ENCODE peak calls at places on chromosomes 2 and 18, in six cellular contexts. O is PC-3, X is fibroblast of lung, R is kidney, M is neuronal stem cell, F is IMR-90. E is an unnamed sample.

GRCh38 chr2:134433934-134434333 is 180.1 kb downstream of the MGAT5 start:
- DNase-seq in O (no peak), X (no peak), R (no peak), M (no peak), F (no peak), E (no peak)

GRCh38 chr2:186068154-186068826 is 329.7 kb downstream of the FSIP2 start:
- DNase-seq in O (no peak), X (no peak), R (no peak), M (no peak), F (no peak), E (peak)

GRCh38 chr18:58544616-58545337 is 84.1 kb downstream of the ALPK2 start:
- DNase-seq in O (no peak), X (no peak), R (no peak), M (no peak), F (no peak), E (no peak)

GRCh38 chr2:237213325-237214040 is 127.8 kb downstream of the COPS8 start:
- DNase-seq in O (peak), X (peak), R (peak), M (no peak), F (peak), E (peak)

GRCh38 chr18:70373062-70373519 is 84.2 kb downstream of the SOCS6 start:
- DNase-seq in O (peak), X (peak), R (no peak), M (no peak), F (peak), E (peak)

GRCh38 chr18:77223653-77224052 is 26.0 kb upstream of the GALR1 start:
- DNase-seq in O (peak), X (peak), R (no peak), M (no peak), F (peak), E (peak)

GRCh38 chr2:227871375-227871788 is at the start of gene DAW1:
- DNase-seq in O (no peak), X (peak), R (peak), M (peak), F (peak), E (peak)

GRCh38 chr2:199606193-199606780 is 148.5 kb upstream of the SATB2 start:
- DNase-seq in O (peak), X (no peak), R (no peak), M (no peak), F (no peak), E (peak)

GRCh38 chr2:127864877-127865276 is 6.9 kb upstream of the POLR2D start:
- DNase-seq in O (no peak), X (no peak), R (no peak), M (no peak), F (no peak), E (peak)

GRCh38 chr2:161651547-161651946 is 27.3 kb downstream of the SLC4A10 start:
- DNase-seq in O (no peak), X (no peak), R (peak), M (no peak), F (no peak), E (no peak)

GRCh38 chr2:207012461-207012860 is 73.1 kb downstream of the CPO start:
- DNase-seq in O (peak), X (peak), R (no peak), M (no peak), F (no peak), E (no peak)

GRCh38 chr2:207046642-207047213 is 107.4 kb downstream of the CPO start:
- DNase-seq in O (peak), X (peak), R (no peak), M (no peak), F (no peak), E (no peak)

GRCh38 chr2:222024934-222025890 is 273.6 kb downstream of the PAX3 start:
- DNase-seq in O (peak), X (peak), R (no peak), M (peak), F (peak), E (peak)

GRCh38 chr2:98809878-98810587 is 79.1 kb upstream of the MGAT4A start:
- DNase-seq in O (no peak), X (no peak), R (no peak), M (no peak), F (no peak), E (no peak)

GRCh38 chr2:159612255-159612901 is 4.0 kb downstream of the BAZ2B start:
- DNase-seq in O (no peak), X (peak), R (no peak), M (peak), F (peak), E (peak)

GRCh38 chr2:173959358-173959884 is 5.8 kb downstream of the SP3 start:
- DNase-seq in O (no peak), X (no peak), R (no peak), M (no peak), F (no peak), E (no peak)

GRCh38 chr2:26640331-26640745 is 828 bp downstream of the CIB4 start:
- DNase-seq in O (peak), X (peak), R (peak), M (no peak), F (peak), E (peak)

GRCh38 chr2:150630587-150631235 is 143.2 kb upstream of the RND3 start:
- DNase-seq in O (no peak), X (no peak), R (no peak), M (no peak), F (peak), E (peak)

GRCh38 chr2:20619624-20620024 is 31.3 kb downstream of the HS1BP3 start:
- DNase-seq in O (no peak), X (no peak), R (peak), M (no peak), F (no peak), E (no peak)

GRCh38 chr2:144519934-144520717 is at the start of gene ZEB2:
- DNase-seq in O (peak), X (peak), R (peak), M (peak), F (peak), E (peak)

GRCh38 chr2:189254268-189254883 is 74.8 kb upstream of the COL5A2 start:
- DNase-seq in O (peak), X (peak), R (no peak), M (no peak), F (peak), E (peak)

GRCh38 chr2:240112914-240113690 is 23.0 kb downstream of the COPS9 start:
- DNase-seq in O (no peak), X (no peak), R (peak), M (no peak), F (no peak), E (no peak)

GRCh38 chr2:28477087-28477486 is 18.8 kb upstream of the PLB1 start:
- DNase-seq in O (no peak), X (no peak), R (no peak), M (no peak), F (no peak), E (no peak)

GRCh38 chr2:165793779-165794519 is at the start of gene GALNT3:
- DNase-seq in O (peak), X (no peak), R (peak), M (peak), F (no peak), E (peak)

GRCh38 chr2:38080346-38080745 is 4.4 kb upstream of the CYP1B1 start:
- DNase-seq in O (no peak), X (no peak), R (no peak), M (no peak), F (no peak), E (no peak)

GRCh38 chr2:67952066-67952465 is 110.7 kb downstream of the C1D start:
- DNase-seq in O (no peak), X (no peak), R (no peak), M (no peak), F (no peak), E (no peak)

GRCh38 chr2:99624682-99625081 is 134.9 kb upstream of the REV1 start:
- DNase-seq in O (no peak), X (no peak), R (no peak), M (no peak), F (no peak), E (no peak)

DNA sequence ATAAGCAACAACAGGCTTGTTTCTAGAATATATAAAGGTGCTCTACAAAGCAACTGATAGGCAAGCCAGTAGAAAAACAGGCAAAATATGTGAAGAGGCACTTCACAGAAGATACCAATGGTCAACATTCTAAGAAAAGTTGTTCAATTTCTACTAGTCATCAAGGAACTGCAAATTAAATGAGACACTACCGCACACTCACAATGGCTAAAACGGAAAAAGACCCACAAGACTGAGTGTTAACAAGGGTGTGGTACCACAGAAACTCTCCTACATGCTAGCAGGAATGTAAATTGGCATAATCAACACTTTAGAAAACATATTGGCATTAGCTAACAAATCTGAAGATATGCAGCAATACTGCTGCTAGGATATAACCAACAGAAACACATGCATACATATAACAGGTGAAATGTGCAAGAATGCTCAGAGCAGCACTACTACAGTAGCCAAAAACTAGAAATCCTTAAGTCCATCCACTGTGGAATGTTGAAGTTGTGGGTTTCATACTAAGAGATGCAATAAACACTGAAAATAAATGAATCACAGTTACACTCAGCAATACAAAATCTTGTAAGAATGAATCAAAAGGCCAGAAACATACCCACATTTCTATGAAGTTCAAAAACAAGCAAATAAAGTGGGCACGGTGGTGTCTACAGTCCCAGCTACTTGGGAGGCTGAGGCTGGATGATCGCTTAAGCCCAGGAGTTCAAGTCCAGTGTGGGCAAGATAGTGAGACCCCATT is 9.2 kb downstream of the RNU4ATAC start:
- DNase-seq in O (no peak), X (no peak), R (no peak), M (no peak), F (peak), E (no peak)
- H3K9ac ChIP-seq in O (no peak), X (no peak), R (no peak), M (no peak), F (no peak), E (no peak)

GRCh38 chr2:241325257-241325656 is 9.5 kb downstream of the SEPTIN2 start:
- DNase-seq in O (no peak), X (no peak), R (no peak), M (no peak), F (no peak), E (no peak)

GRCh38 chr2:241321033-241321432 is 5.3 kb downstream of the SEPTIN2 start:
- DNase-seq in O (no peak), X (no peak), R (no peak), M (no peak), F (no peak), E (no peak)

GRCh38 chr2:241324775-241325174 is 9.1 kb downstream of the SEPTIN2 start:
- DNase-seq in O (no peak), X (no peak), R (no peak), M (no peak), F (no peak), E (no peak)

GRCh38 chr2:241321911-241322310 is 6.2 kb downstream of the SEPTIN2 start:
- DNase-seq in O (no peak), X (no peak), R (no peak), M (no peak), F (no peak), E (no peak)

DNA sequence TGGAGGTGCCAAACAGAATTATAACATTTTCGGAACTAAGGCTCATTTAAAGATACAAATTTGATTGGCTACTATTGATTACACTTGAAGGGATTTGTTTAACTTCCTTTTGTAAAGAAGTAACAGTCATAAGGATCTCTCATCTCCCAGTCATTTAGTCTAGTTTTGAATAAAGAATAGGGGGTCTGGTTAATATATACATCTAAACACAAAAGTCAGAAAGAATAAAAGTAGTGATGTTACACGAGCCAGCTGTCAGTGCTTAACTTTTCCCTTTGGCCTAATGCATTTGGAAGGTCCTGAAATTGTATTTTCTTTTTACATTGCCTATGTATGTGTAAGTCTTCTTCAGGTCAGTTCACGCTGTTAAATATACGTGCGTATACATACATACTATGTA is 8.1 kb downstream of the SEPTIN2 start:
- DNase-seq in O (no peak), X (no peak), R (no peak), M (no peak), F (no peak), E (no peak)
- H3K4me3 ChIP-seq in O (no peak), X (no peak), R (no peak), M (no peak), F (no peak), E (no peak)

GRCh38 chr2:69123182-69123581 is 110.2 kb downstream of the ANTXR1 start:
- DNase-seq in O (no peak), X (no peak), R (no peak), M (no peak), F (peak), E (no peak)
- H3K9ac ChIP-seq in O (no peak), X (no peak), R (no peak), M (no peak), F (no peak), E (no peak)

GRCh38 chr18:25284861-25285574 is 66.9 kb downstream of the ZNF521 start:
- DNase-seq in O (no peak), X (peak), R (no peak), M (no peak), F (peak), E (peak)

GRCh38 chr18:25282922-25283703 is 68.9 kb downstream of the ZNF521 start:
- DNase-seq in O (no peak), X (no peak), R (no peak), M (no peak), F (no peak), E (no peak)

GRCh38 chr18:25282282-25282681 is 69.7 kb downstream of the ZNF521 start:
- DNase-seq in O (no peak), X (no peak), R (peak), M (no peak), F (no peak), E (no peak)

GRCh38 chr18:25283769-25284168 is 68.2 kb downstream of the ZNF521 start:
- DNase-seq in O (no peak), X (no peak), R (no peak), M (no peak), F (no peak), E (peak)

DNA sequence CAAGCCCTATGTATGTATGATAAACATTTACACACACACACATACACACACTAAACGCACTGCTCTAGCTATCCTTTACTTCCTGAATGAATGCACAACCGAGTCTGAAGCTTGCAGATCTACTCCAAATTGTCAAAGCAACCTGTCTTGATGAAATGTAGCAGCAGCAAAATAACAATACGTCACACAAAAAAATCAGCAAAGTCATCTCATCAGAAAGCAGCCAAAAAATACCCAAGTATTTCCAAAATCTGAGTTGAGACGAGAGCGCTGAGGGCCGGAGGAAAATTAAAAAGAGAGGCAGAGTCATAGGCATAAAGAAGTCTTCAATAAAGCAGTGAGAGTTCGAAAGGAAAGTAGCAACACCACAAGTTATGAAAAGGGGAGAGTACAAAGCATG is 67.7 kb downstream of the ZNF521 start:
- DNase-seq in O (no peak), X (no peak), R (no peak), M (no peak), F (no peak), E (no peak)
- H3K4me3 ChIP-seq in O (no peak), X (no peak), R (no peak), M (no peak), F (no peak), E (peak)

E was measured in adipocyte.